ENCODE peak calls at places on chromosomes 16 and 17, in seven cellular contexts. One of them, this sample, is unnamed.

GRCh38 chr17:32503251-32504165 is 16.7 kb downstream of the CDK5R1 start:
- DNase-seq in omental fat pad: no peak
- DNase-seq in activated CD8-positive, alpha-beta T cell treated with anti-CD3 and anti-CD28 coated beads for 36 hours: peak
- DNase-seq in A549: no peak
- DNase-seq in RWPE1: peak
- DNase-seq in CD8-positive, alpha-beta T cell: peak
- DNase-seq in ovary: no peak
- DNase-seq in this sample: no peak

GRCh38 chr17:77428020-77428781 is 287.4 kb downstream of the SEC14L1 start:
- DNase-seq in omental fat pad: no peak
- DNase-seq in activated CD8-positive, alpha-beta T cell treated with anti-CD3 and anti-CD28 coated beads for 36 hours: no peak
- DNase-seq in A549: no peak
- DNase-seq in RWPE1: no peak
- DNase-seq in CD8-positive, alpha-beta T cell: no peak
- DNase-seq in ovary: no peak
- DNase-seq in this sample: no peak

GRCh38 chr16:24253192-24253591 is 2.9 kb upstream of the CACNG3 start:
- DNase-seq in omental fat pad: no peak
- DNase-seq in activated CD8-positive, alpha-beta T cell treated with anti-CD3 and anti-CD28 coated beads for 36 hours: peak
- DNase-seq in A549: peak
- DNase-seq in RWPE1: peak
- DNase-seq in CD8-positive, alpha-beta T cell: peak
- DNase-seq in ovary: no peak
- DNase-seq in this sample: no peak

GRCh38 chr17:67712375-67712774 is 5.4 kb upstream of the NOL11 start:
- DNase-seq in omental fat pad: no peak
- DNase-seq in activated CD8-positive, alpha-beta T cell treated with anti-CD3 and anti-CD28 coated beads for 36 hours: no peak
- DNase-seq in A549: no peak
- DNase-seq in RWPE1: no peak
- DNase-seq in CD8-positive, alpha-beta T cell: no peak
- DNase-seq in ovary: no peak
- DNase-seq in this sample: no peak

GRCh38 chr16:84040823-84041391 is 1.7 kb downstream of the SLC38A8 start:
- DNase-seq in omental fat pad: no peak
- DNase-seq in activated CD8-positive, alpha-beta T cell treated with anti-CD3 and anti-CD28 coated beads for 36 hours: no peak
- DNase-seq in A549: no peak
- DNase-seq in RWPE1: peak
- DNase-seq in CD8-positive, alpha-beta T cell: no peak
- DNase-seq in ovary: no peak
- DNase-seq in this sample: no peak

GRCh38 chr17:56596741-56597494 is 3.4 kb downstream of the NOG start:
- DNase-seq in omental fat pad: no peak
- DNase-seq in activated CD8-positive, alpha-beta T cell treated with anti-CD3 and anti-CD28 coated beads for 36 hours: peak
- DNase-seq in A549: no peak
- DNase-seq in RWPE1: no peak
- DNase-seq in CD8-positive, alpha-beta T cell: peak
- DNase-seq in ovary: no peak
- DNase-seq in this sample: no peak

GRCh38 chr17:80970044-80970761 is 21.4 kb upstream of the CHMP6 start:
- DNase-seq in omental fat pad: no peak
- DNase-seq in activated CD8-positive, alpha-beta T cell treated with anti-CD3 and anti-CD28 coated beads for 36 hours: peak
- DNase-seq in A549: peak
- DNase-seq in RWPE1: peak
- DNase-seq in CD8-positive, alpha-beta T cell: peak
- DNase-seq in ovary: peak
- DNase-seq in this sample: no peak

GRCh38 chr16:88554711-88555264 is 15.4 kb upstream of the ZC3H18 start:
- DNase-seq in omental fat pad: no peak
- DNase-seq in activated CD8-positive, alpha-beta T cell treated with anti-CD3 and anti-CD28 coated beads for 36 hours: no peak
- DNase-seq in A549: no peak
- DNase-seq in RWPE1: no peak
- DNase-seq in CD8-positive, alpha-beta T cell: no peak
- DNase-seq in ovary: no peak
- DNase-seq in this sample: no peak

GRCh38 chr16:73052441-73053030 is 4.6 kb upstream of the ZFHX3 start:
- DNase-seq in omental fat pad: no peak
- DNase-seq in activated CD8-positive, alpha-beta T cell treated with anti-CD3 and anti-CD28 coated beads for 36 hours: no peak
- DNase-seq in A549: no peak
- DNase-seq in RWPE1: no peak
- DNase-seq in CD8-positive, alpha-beta T cell: no peak
- DNase-seq in ovary: no peak
- DNase-seq in this sample: no peak

GRCh38 chr17:419073-419735 is 66.6 kb upstream of the RPH3AL start:
- DNase-seq in omental fat pad: no peak
- DNase-seq in activated CD8-positive, alpha-beta T cell treated with anti-CD3 and anti-CD28 coated beads for 36 hours: peak
- DNase-seq in A549: no peak
- DNase-seq in RWPE1: no peak
- DNase-seq in CD8-positive, alpha-beta T cell: peak
- DNase-seq in ovary: no peak
- DNase-seq in this sample: no peak

GRCh38 chr17:47733414-47734288 is 615 bp downstream of the TBX21 start:
- DNase-seq in omental fat pad: peak
- DNase-seq in activated CD8-positive, alpha-beta T cell treated with anti-CD3 and anti-CD28 coated beads for 36 hours: peak
- DNase-seq in A549: no peak
- DNase-seq in RWPE1: no peak
- DNase-seq in CD8-positive, alpha-beta T cell: no peak
- DNase-seq in ovary: no peak
- DNase-seq in this sample: no peak

GRCh38 chr17:37368577-37368976 is 7.2 kb upstream of the C17orf78 start:
- DNase-seq in omental fat pad: no peak
- DNase-seq in activated CD8-positive, alpha-beta T cell treated with anti-CD3 and anti-CD28 coated beads for 36 hours: no peak
- DNase-seq in A549: no peak
- DNase-seq in RWPE1: no peak
- DNase-seq in CD8-positive, alpha-beta T cell: no peak
- DNase-seq in ovary: no peak
- DNase-seq in this sample: no peak

GRCh38 chr16:86798247-86799041 is 220.1 kb downstream of the FOXL1 start:
- DNase-seq in omental fat pad: no peak
- DNase-seq in activated CD8-positive, alpha-beta T cell treated with anti-CD3 and anti-CD28 coated beads for 36 hours: no peak
- DNase-seq in A549: no peak
- DNase-seq in RWPE1: no peak
- DNase-seq in CD8-positive, alpha-beta T cell: no peak
- DNase-seq in ovary: no peak
- DNase-seq in this sample: no peak

GRCh38 chr16:25157476-25157875 is 45.9 kb downstream of the LCMT1 start:
- DNase-seq in omental fat pad: no peak
- DNase-seq in activated CD8-positive, alpha-beta T cell treated with anti-CD3 and anti-CD28 coated beads for 36 hours: no peak
- DNase-seq in A549: no peak
- DNase-seq in RWPE1: no peak
- DNase-seq in CD8-positive, alpha-beta T cell: no peak
- DNase-seq in ovary: no peak
- DNase-seq in this sample: no peak

GRCh38 chr17:52297230-52298010 is 138.9 kb upstream of the CA10 start:
- DNase-seq in omental fat pad: no peak
- DNase-seq in activated CD8-positive, alpha-beta T cell treated with anti-CD3 and anti-CD28 coated beads for 36 hours: no peak
- DNase-seq in A549: peak
- DNase-seq in RWPE1: peak
- DNase-seq in CD8-positive, alpha-beta T cell: no peak
- DNase-seq in ovary: no peak
- DNase-seq in this sample: no peak

GRCh38 chr16:49556252-49557069 is 182.9 kb downstream of the C16orf78 start:
- DNase-seq in omental fat pad: no peak
- DNase-seq in activated CD8-positive, alpha-beta T cell treated with anti-CD3 and anti-CD28 coated beads for 36 hours: no peak
- DNase-seq in A549: peak
- DNase-seq in RWPE1: peak
- DNase-seq in CD8-positive, alpha-beta T cell: no peak
- DNase-seq in ovary: no peak
- DNase-seq in this sample: no peak

GRCh38 chr16:22232277-22233049 is 26.4 kb downstream of the EEF2K start:
- DNase-seq in omental fat pad: no peak
- DNase-seq in activated CD8-positive, alpha-beta T cell treated with anti-CD3 and anti-CD28 coated beads for 36 hours: peak
- DNase-seq in A549: peak
- DNase-seq in RWPE1: peak
- DNase-seq in CD8-positive, alpha-beta T cell: no peak
- DNase-seq in ovary: no peak
- DNase-seq in this sample: no peak

GRCh38 chr17:43790311-43790940 is 10.2 kb downstream of the CFAP97D1 start:
- DNase-seq in omental fat pad: no peak
- DNase-seq in activated CD8-positive, alpha-beta T cell treated with anti-CD3 and anti-CD28 coated beads for 36 hours: no peak
- DNase-seq in A549: no peak
- DNase-seq in RWPE1: no peak
- DNase-seq in CD8-positive, alpha-beta T cell: no peak
- DNase-seq in ovary: no peak
- DNase-seq in this sample: no peak
- TF ChIP-seq CTCF in omental fat pad: no peak
- TF ChIP-seq CTCF in activated CD8-positive, alpha-beta T cell treated with anti-CD3 and anti-CD28 coated beads for 36 hours: no peak
- TF ChIP-seq CTCF in A549: no peak
- TF ChIP-seq CTCF in RWPE1: peak
- TF ChIP-seq CTCF in CD8-positive, alpha-beta T cell: no peak
- TF ChIP-seq CTCF in ovary: no peak
- TF ChIP-seq CTCF in this sample: no peak

DNA sequence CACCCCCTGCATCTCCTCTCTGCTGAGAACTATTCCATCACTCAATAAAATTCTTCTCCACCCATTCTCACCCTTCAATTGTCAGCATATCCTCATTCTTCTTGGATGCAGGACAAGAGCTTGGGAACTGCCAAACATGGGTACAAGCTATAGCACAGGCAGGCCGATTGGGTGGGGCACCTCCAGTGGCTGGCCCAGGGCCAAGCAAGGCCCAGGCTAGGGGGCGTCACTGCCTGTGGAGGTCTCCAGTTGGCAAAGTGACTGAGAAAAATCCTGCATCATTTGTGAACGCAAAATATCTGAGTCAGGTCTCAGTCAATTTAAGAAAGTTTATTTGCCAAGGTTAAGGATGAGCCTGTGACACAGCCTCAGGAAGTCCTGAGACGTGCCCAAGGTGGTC is 21.7 kb upstream of the DHRS7B start:
- DNase-seq in omental fat pad: no peak
- DNase-seq in activated CD8-positive, alpha-beta T cell treated with anti-CD3 and anti-CD28 coated beads for 36 hours: no peak
- DNase-seq in A549: no peak
- DNase-seq in RWPE1: no peak
- DNase-seq in CD8-positive, alpha-beta T cell: no peak
- DNase-seq in ovary: no peak
- DNase-seq in this sample: no peak
- TF ChIP-seq CTCF in omental fat pad: no peak
- TF ChIP-seq CTCF in activated CD8-positive, alpha-beta T cell treated with anti-CD3 and anti-CD28 coated beads for 36 hours: no peak
- TF ChIP-seq CTCF in A549: no peak
- TF ChIP-seq CTCF in RWPE1: no peak
- TF ChIP-seq CTCF in CD8-positive, alpha-beta T cell: no peak
- TF ChIP-seq CTCF in ovary: no peak
- TF ChIP-seq CTCF in this sample: no peak

GRCh38 chr16:75770051-75770450 is 43.8 kb upstream of the CPHXL start:
- DNase-seq in omental fat pad: no peak
- DNase-seq in activated CD8-positive, alpha-beta T cell treated with anti-CD3 and anti-CD28 coated beads for 36 hours: no peak
- DNase-seq in A549: no peak
- DNase-seq in RWPE1: no peak
- DNase-seq in CD8-positive, alpha-beta T cell: no peak
- DNase-seq in ovary: no peak
- DNase-seq in this sample: no peak
- TF ChIP-seq CTCF in omental fat pad: no peak
- TF ChIP-seq CTCF in activated CD8-positive, alpha-beta T cell treated with anti-CD3 and anti-CD28 coated beads for 36 hours: no peak
- TF ChIP-seq CTCF in A549: no peak
- TF ChIP-seq CTCF in RWPE1: no peak
- TF ChIP-seq CTCF in CD8-positive, alpha-beta T cell: no peak
- TF ChIP-seq CTCF in ovary: no peak
- TF ChIP-seq CTCF in this sample: no peak

GRCh38 chr17:9696279-9697044 is 51.1 kb downstream of the USP43 start:
- DNase-seq in omental fat pad: no peak
- DNase-seq in activated CD8-positive, alpha-beta T cell treated with anti-CD3 and anti-CD28 coated beads for 36 hours: no peak
- DNase-seq in A549: no peak
- DNase-seq in RWPE1: no peak
- DNase-seq in CD8-positive, alpha-beta T cell: no peak
- DNase-seq in ovary: no peak
- DNase-seq in this sample: no peak
- TF ChIP-seq CTCF in omental fat pad: no peak
- TF ChIP-seq CTCF in activated CD8-positive, alpha-beta T cell treated with anti-CD3 and anti-CD28 coated beads for 36 hours: no peak
- TF ChIP-seq CTCF in A549: no peak
- TF ChIP-seq CTCF in RWPE1: no peak
- TF ChIP-seq CTCF in CD8-positive, alpha-beta T cell: no peak
- TF ChIP-seq CTCF in ovary: no peak
- TF ChIP-seq CTCF in this sample: no peak

GRCh38 chr17:9120471-9120870 is 99.2 kb downstream of the NTN1 start:
- DNase-seq in omental fat pad: no peak
- DNase-seq in activated CD8-positive, alpha-beta T cell treated with anti-CD3 and anti-CD28 coated beads for 36 hours: peak
- DNase-seq in A549: no peak
- DNase-seq in RWPE1: no peak
- DNase-seq in CD8-positive, alpha-beta T cell: no peak
- DNase-seq in ovary: no peak
- DNase-seq in this sample: no peak
- TF ChIP-seq CTCF in omental fat pad: no peak
- TF ChIP-seq CTCF in activated CD8-positive, alpha-beta T cell treated with anti-CD3 and anti-CD28 coated beads for 36 hours: peak
- TF ChIP-seq CTCF in A549: peak
- TF ChIP-seq CTCF in RWPE1: no peak
- TF ChIP-seq CTCF in CD8-positive, alpha-beta T cell: no peak
- TF ChIP-seq CTCF in ovary: no peak
- TF ChIP-seq CTCF in this sample: no peak

This sample was measured in natural killer cell.